ENCODE peak calls at places on chromosomes 3 and 15, in four cellular contexts. M is transverse colon, V is upper lobe of right lung, P is IMR-90. D is an unnamed sample.

GRCh38 chr3:7788881-7789280 is 712.7 kb upstream of the LMCD1 start:
- DNase-seq in M (no peak), V (no peak), P (no peak), D (no peak)

GRCh38 chr3:191139771-191140170 is 59.3 kb upstream of the OSTN start:
- DNase-seq in V (no peak), M (no peak), P (no peak), D (no peak)

GRCh38 chr15:74128785-74129350 is 1.5 kb upstream of the ISLR2 start:
- DNase-seq in P (no peak), M (no peak), V (no peak), D (no peak)

GRCh38 chr3:98823791-98824190 is 60.7 kb downstream of the ST3GAL6 start:
- DNase-seq in P (peak), V (no peak), M (no peak), D (no peak)

GRCh38 chr15:83613146-83613635 is 40.7 kb upstream of the ADAMTSL3 start:
- DNase-seq in M (no peak), V (no peak), P (no peak), D (no peak)

GRCh38 chr3:73868688-73869315 is 244.1 kb upstream of the PDZRN3 start:
- DNase-seq in M (peak), P (peak), V (no peak), D (no peak)

GRCh38 chr3:50583897-50584296 is 14.6 kb downstream of the HEMK1 start:
- DNase-seq in P (no peak), M (no peak), V (peak), D (no peak)

GRCh38 chr3:177263615-177264365 is 66.5 kb upstream of the TBL1XR1 start:
- DNase-seq in P (peak), V (no peak), M (no peak), D (no peak)

GRCh38 chr3:105965384-105965783 is 96.6 kb upstream of the CBLB start:
- DNase-seq in M (no peak), P (peak), V (no peak), D (no peak)

GRCh38 chr3:138174421-138175122 is at the start of gene DBR1:
- DNase-seq in V (peak), P (peak), M (peak), D (peak)

GRCh38 chr3:188559069-188559410 is 405.1 kb downstream of the LPP start:
- DNase-seq in M (no peak), P (no peak), V (no peak), D (no peak)

GRCh38 chr3:155854147-155854940 is at the start of gene SLC33A1:
- DNase-seq in M (peak), V (peak), P (peak), D (peak)

GRCh38 chr3:155861476-155862183 is 7.4 kb upstream of the SLC33A1 start:
- DNase-seq in V (no peak), P (peak), M (no peak), D (no peak)

DNA sequence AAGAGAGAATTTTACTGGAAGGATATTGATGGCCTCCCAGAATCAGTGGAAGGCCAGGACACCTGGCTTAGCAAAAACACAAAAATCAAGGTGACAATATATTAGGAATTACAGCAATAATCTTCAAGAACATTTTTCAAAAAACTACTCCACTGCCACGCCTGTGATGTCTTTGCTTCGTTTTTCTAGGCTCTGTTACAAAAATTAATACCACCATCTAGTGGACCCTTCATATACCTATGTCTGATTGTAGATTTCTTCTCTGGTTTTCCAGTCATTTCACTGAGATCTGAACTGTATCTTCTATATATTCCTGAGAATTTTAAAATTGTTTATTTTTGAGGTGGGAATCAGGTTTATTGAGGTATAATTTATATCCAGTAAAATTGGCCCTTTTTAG is 5.6 kb upstream of the SLC33A1 start:
- DNase-seq in V (no peak), P (peak), M (no peak), D (no peak)
- TF ChIP-seq CTCF in V (peak), P (peak), M (no peak), D (no peak)

DNA sequence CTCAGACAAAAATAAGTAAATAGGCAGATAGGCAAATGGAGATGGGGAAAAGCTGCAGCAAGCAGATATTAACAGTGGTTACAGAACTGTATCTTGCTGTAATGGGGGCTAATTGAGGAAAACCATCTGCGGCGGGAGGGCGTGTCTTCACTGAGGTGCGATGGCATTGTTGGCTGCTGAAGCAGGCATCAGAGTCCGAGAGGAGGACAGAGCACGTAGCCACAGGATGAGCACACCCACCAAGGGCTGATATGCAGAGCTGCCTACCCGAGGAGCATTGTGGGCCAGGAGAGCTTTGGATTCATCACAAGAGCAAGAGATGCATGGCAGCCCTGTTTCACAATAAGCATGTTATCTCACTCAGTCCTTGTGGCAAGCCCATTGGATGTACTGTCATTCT is 30.4 kb downstream of the CHRNA7 start:
- DNase-seq in V (no peak), M (no peak), P (no peak), D (no peak)
- H3K4me3 ChIP-seq in V (no peak), M (no peak), P (no peak), D (no peak)

DNA sequence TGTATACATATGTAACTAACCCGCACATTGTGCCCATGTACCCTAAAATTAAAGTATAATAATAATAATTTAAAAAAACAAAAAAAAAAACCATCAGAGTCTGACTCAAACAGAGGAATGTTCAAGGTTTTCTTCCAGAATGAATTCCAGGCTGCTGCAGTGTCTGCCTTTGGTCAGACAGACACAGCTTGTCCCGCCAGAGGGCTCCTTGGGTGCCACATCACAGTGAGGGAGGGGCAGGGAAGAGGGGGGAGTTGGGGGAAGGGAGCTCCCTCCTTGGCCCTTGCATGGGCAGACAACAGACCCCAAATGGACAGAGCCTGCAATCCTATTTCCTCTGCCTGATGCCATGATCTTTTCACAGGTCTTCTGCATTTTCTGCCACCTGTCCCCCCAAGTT is 36.5 kb downstream of the ITGB5 start:
- DNase-seq in P (peak), M (no peak), V (no peak), D (no peak)
- TF ChIP-seq CTCF in P (peak), M (no peak), V (no peak), D (no peak)

GRCh38 chr15:84816694-84817460 is at the start of gene ALPK3:
- DNase-seq in M (peak), V (peak), P (no peak), D (peak)
- H3K4me3 ChIP-seq in M (peak), V (peak), P (no peak), D (peak)

GRCh38 chr15:92631721-92632120 is 23.9 kb downstream of the FAM174B start:
- DNase-seq in V (peak), P (no peak), M (no peak), D (peak)
- TF ChIP-seq CTCF in V (no peak), P (no peak), M (no peak), D (no peak)

DNA sequence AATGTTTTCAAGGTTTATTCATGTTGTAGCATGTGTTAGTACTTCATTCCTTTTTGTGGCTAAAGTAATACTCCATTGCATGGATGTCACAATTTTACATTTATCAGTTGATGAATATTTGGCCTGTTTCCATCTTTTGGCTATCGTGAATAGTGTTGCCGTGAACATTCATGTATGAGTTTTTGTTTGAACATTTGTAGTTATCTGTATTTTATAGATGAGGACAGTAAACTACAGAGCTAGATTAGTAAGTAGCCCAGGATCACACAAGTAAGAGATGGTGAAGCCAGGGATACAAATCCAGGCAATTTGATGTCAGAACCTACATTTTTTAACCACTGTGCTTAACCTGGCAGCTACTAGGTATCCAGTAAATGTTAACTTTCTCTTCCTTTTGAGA is 63.2 kb downstream of the ASTE1 start:
- DNase-seq in M (no peak), V (no peak), P (peak), D (no peak)
- H3K4me3 ChIP-seq in M (no peak), V (no peak), P (no peak), D (no peak)

DNA sequence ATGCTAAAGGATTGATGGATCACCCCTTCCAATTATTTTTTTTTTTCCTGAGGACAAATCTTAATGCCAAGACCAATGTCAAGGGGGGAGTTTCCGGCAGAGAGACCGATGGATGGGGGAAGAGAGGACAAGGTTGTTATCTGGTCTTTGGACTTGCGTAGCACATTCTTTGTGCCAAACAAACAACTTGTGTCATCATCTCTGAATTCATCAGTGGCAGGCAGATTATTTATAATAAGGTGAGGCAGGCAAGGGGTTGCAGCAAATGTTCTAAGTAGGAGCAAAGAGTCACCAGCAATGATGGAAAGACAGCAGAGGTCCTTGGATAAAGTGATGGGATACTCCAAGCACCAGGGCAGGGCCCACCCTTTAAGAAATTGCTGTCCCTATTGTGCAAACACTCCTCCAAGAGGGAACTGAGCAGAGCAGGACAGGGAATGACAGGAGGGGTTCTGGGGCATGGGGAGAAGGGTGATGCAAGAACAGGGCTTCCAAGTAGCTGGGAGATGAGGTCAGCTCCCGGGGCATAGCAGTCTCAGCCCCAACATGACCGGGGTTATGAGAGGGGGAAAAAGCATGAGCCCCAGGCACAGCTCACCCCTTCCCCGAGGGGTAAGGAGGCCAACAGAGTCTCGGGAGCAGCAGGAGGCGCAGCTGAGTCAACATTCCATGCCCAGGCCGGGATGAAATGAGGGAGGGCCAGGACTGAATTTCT is 57.4 kb downstream of the ANXA2 start:
- DNase-seq in M (no peak), P (no peak), V (no peak), D (no peak)
- TF ChIP-seq CTCF in M (no peak), P (peak), V (no peak), D (no peak)